ENCODE peak calls at places on chromosomes 2 and 18, in nine cellular contexts. One of them, this sample, is unnamed.

GRCh38 chr2:26913599-26914285 is 56.7 kb upstream of the MAPRE3 start:
- DNase-seq in mammary epithelial cell: no peak
- DNase-seq in NCI-H2081: no peak
- DNase-seq in NCI-H2029: no peak
- DNase-seq in HS-27A: no peak
- DNase-seq in globus pallidus: no peak
- DNase-seq in NCI-H1694 treated with DMSO at 0.1 percent for 48 hours: no peak
- DNase-seq in Peyer's patch: no peak
- DNase-seq in GM03348: peak; percentile 50
- DNase-seq in this sample: peak; percentile 88

GRCh38 chr2:148814853-148815419 is 60.1 kb upstream of the KIF5C start:
- DNase-seq in mammary epithelial cell: no peak
- DNase-seq in NCI-H2081: no peak
- DNase-seq in NCI-H2029: no peak
- DNase-seq in HS-27A: peak; percentile 3
- DNase-seq in globus pallidus: no peak
- DNase-seq in NCI-H1694 treated with DMSO at 0.1 percent for 48 hours: no peak
- DNase-seq in Peyer's patch: no peak
- DNase-seq in GM03348: no peak
- DNase-seq in this sample: no peak

GRCh38 chr2:57981369-57981768 is 65.2 kb upstream of the VRK2 start:
- DNase-seq in mammary epithelial cell: peak; percentile 55
- DNase-seq in NCI-H2081: no peak
- DNase-seq in NCI-H2029: no peak
- DNase-seq in HS-27A: peak; percentile 59
- DNase-seq in globus pallidus: no peak
- DNase-seq in NCI-H1694 treated with DMSO at 0.1 percent for 48 hours: no peak
- DNase-seq in Peyer's patch: no peak
- DNase-seq in GM03348: peak; percentile 51
- DNase-seq in this sample: no peak

GRCh38 chr2:46806526-46806925 is 109.1 kb downstream of the MCFD2 start:
- DNase-seq in mammary epithelial cell: peak; percentile 71
- DNase-seq in NCI-H2081: no peak
- DNase-seq in NCI-H2029: no peak
- DNase-seq in HS-27A: peak; percentile 68
- DNase-seq in globus pallidus: no peak
- DNase-seq in NCI-H1694 treated with DMSO at 0.1 percent for 48 hours: no peak
- DNase-seq in Peyer's patch: no peak
- DNase-seq in GM03348: peak; percentile 47
- DNase-seq in this sample: no peak

GRCh38 chr2:35410431-35411061 is 945.0 kb upstream of the CRIM1 start:
- DNase-seq in mammary epithelial cell: peak; percentile 12
- DNase-seq in NCI-H2081: peak; percentile 4
- DNase-seq in NCI-H2029: peak; percentile 0
- DNase-seq in HS-27A: no peak
- DNase-seq in globus pallidus: peak; percentile 70
- DNase-seq in NCI-H1694 treated with DMSO at 0.1 percent for 48 hours: peak; percentile 12
- DNase-seq in Peyer's patch: peak; percentile 60
- DNase-seq in GM03348: peak; percentile 57
- DNase-seq in this sample: peak; percentile 68

GRCh38 chr2:21467910-21468309 is 344.1 kb downstream of the TDRD15 start:
- DNase-seq in mammary epithelial cell: no peak
- DNase-seq in NCI-H2081: no peak
- DNase-seq in NCI-H2029: no peak
- DNase-seq in HS-27A: no peak
- DNase-seq in globus pallidus: no peak
- DNase-seq in NCI-H1694 treated with DMSO at 0.1 percent for 48 hours: no peak
- DNase-seq in Peyer's patch: no peak
- DNase-seq in GM03348: no peak
- DNase-seq in this sample: no peak

GRCh38 chr2:69686855-69687254 is 43.3 kb upstream of the AAK1 start:
- DNase-seq in mammary epithelial cell: no peak
- DNase-seq in NCI-H2081: no peak
- DNase-seq in NCI-H2029: no peak
- DNase-seq in HS-27A: no peak
- DNase-seq in globus pallidus: no peak
- DNase-seq in NCI-H1694 treated with DMSO at 0.1 percent for 48 hours: no peak
- DNase-seq in Peyer's patch: no peak
- DNase-seq in GM03348: no peak
- DNase-seq in this sample: no peak

GRCh38 chr2:174764281-174765063 is at the start of gene CHRNA1:
- DNase-seq in mammary epithelial cell: no peak
- DNase-seq in NCI-H2081: peak; percentile 63
- DNase-seq in NCI-H2029: peak; percentile 25
- DNase-seq in HS-27A: no peak
- DNase-seq in globus pallidus: no peak
- DNase-seq in NCI-H1694 treated with DMSO at 0.1 percent for 48 hours: peak; percentile 82
- DNase-seq in Peyer's patch: no peak
- DNase-seq in GM03348: peak; percentile 29
- DNase-seq in this sample: no peak

GRCh38 chr2:224946911-224947310 is 95.4 kb downstream of the DOCK10 start:
- DNase-seq in mammary epithelial cell: peak; percentile 43
- DNase-seq in NCI-H2081: no peak
- DNase-seq in NCI-H2029: no peak
- DNase-seq in HS-27A: no peak
- DNase-seq in globus pallidus: no peak
- DNase-seq in NCI-H1694 treated with DMSO at 0.1 percent for 48 hours: no peak
- DNase-seq in Peyer's patch: no peak
- DNase-seq in GM03348: peak; percentile 49
- DNase-seq in this sample: no peak

GRCh38 chr2:232502513-232502900 is 14.9 kb upstream of the ECEL1 start:
- DNase-seq in mammary epithelial cell: no peak
- DNase-seq in NCI-H2081: no peak
- DNase-seq in NCI-H2029: no peak
- DNase-seq in HS-27A: no peak
- DNase-seq in globus pallidus: no peak
- DNase-seq in NCI-H1694 treated with DMSO at 0.1 percent for 48 hours: no peak
- DNase-seq in Peyer's patch: no peak
- DNase-seq in GM03348: no peak
- DNase-seq in this sample: no peak

GRCh38 chr18:48956378-48956777 is 5.6 kb upstream of the SMAD7 start:
- DNase-seq in mammary epithelial cell: no peak
- DNase-seq in NCI-H2081: no peak
- DNase-seq in NCI-H2029: no peak
- DNase-seq in HS-27A: no peak
- DNase-seq in globus pallidus: no peak
- DNase-seq in NCI-H1694 treated with DMSO at 0.1 percent for 48 hours: no peak
- DNase-seq in Peyer's patch: no peak
- DNase-seq in GM03348: peak; percentile 59
- DNase-seq in this sample: no peak

GRCh38 chr2:239201884-239202283 is 198.9 kb downstream of the HDAC4 start:
- DNase-seq in mammary epithelial cell: no peak
- DNase-seq in NCI-H2081: no peak
- DNase-seq in NCI-H2029: no peak
- DNase-seq in HS-27A: no peak
- DNase-seq in globus pallidus: no peak
- DNase-seq in NCI-H1694 treated with DMSO at 0.1 percent for 48 hours: no peak
- DNase-seq in Peyer's patch: peak; percentile 25
- DNase-seq in GM03348: no peak
- DNase-seq in this sample: no peak

GRCh38 chr18:10950876-10951630 is 198.3 kb downstream of the PIEZO2 start:
- DNase-seq in mammary epithelial cell: no peak
- DNase-seq in NCI-H2081: no peak
- DNase-seq in NCI-H2029: no peak
- DNase-seq in HS-27A: no peak
- DNase-seq in globus pallidus: no peak
- DNase-seq in NCI-H1694 treated with DMSO at 0.1 percent for 48 hours: no peak
- DNase-seq in Peyer's patch: no peak
- DNase-seq in GM03348: no peak
- DNase-seq in this sample: no peak

GRCh38 chr18:11033503-11033902 is 115.9 kb downstream of the PIEZO2 start:
- DNase-seq in mammary epithelial cell: no peak
- DNase-seq in NCI-H2081: no peak
- DNase-seq in NCI-H2029: no peak
- DNase-seq in HS-27A: no peak
- DNase-seq in globus pallidus: no peak
- DNase-seq in NCI-H1694 treated with DMSO at 0.1 percent for 48 hours: no peak
- DNase-seq in Peyer's patch: no peak
- DNase-seq in GM03348: no peak
- DNase-seq in this sample: no peak

GRCh38 chr2:47653909-47654789 is 128.8 kb upstream of the MSH6 start:
- DNase-seq in mammary epithelial cell: no peak
- DNase-seq in NCI-H2081: no peak
- DNase-seq in NCI-H2029: peak; percentile 61
- DNase-seq in HS-27A: no peak
- DNase-seq in globus pallidus: peak; percentile 75
- DNase-seq in NCI-H1694 treated with DMSO at 0.1 percent for 48 hours: no peak
- DNase-seq in Peyer's patch: no peak
- DNase-seq in GM03348: no peak
- DNase-seq in this sample: no peak

GRCh38 chr18:37450434-37451133 is 115.0 kb downstream of the CELF4 start:
- DNase-seq in mammary epithelial cell: no peak
- DNase-seq in NCI-H2081: peak; percentile 91
- DNase-seq in NCI-H2029: peak; percentile 18
- DNase-seq in HS-27A: no peak
- DNase-seq in globus pallidus: no peak
- DNase-seq in NCI-H1694 treated with DMSO at 0.1 percent for 48 hours: peak; percentile 24
- DNase-seq in Peyer's patch: no peak
- DNase-seq in GM03348: no peak
- DNase-seq in this sample: no peak

GRCh38 chr2:75481041-75481836 is 79.5 kb downstream of the EVA1A start:
- DNase-seq in mammary epithelial cell: peak; percentile 12
- DNase-seq in NCI-H2081: peak; percentile 90
- DNase-seq in NCI-H2029: peak; percentile 78
- DNase-seq in HS-27A: no peak
- DNase-seq in globus pallidus: no peak
- DNase-seq in NCI-H1694 treated with DMSO at 0.1 percent for 48 hours: peak; percentile 29
- DNase-seq in Peyer's patch: no peak
- DNase-seq in GM03348: peak; percentile 48
- DNase-seq in this sample: peak; percentile 33

GRCh38 chr2:60517441-60517840 is 36.0 kb downstream of the BCL11A start:
- DNase-seq in mammary epithelial cell: no peak
- DNase-seq in NCI-H2081: no peak
- DNase-seq in NCI-H2029: no peak
- DNase-seq in HS-27A: no peak
- DNase-seq in globus pallidus: no peak
- DNase-seq in NCI-H1694 treated with DMSO at 0.1 percent for 48 hours: no peak
- DNase-seq in Peyer's patch: no peak
- DNase-seq in GM03348: no peak
- DNase-seq in this sample: no peak

This sample was measured in G401.